ENCODE peak calls at places on chromosomes 6 and 20, in seven cellular contexts. S is MM.1S; X is thoracic aorta; Z is tibial artery; V is K562; F is CD8-positive, alpha-beta T cell; T is ovary. J is an unnamed sample. For H3K4me1, the result is how much of the 10 kb centered on the place peaks cover.

GRCh38 chr6:157999100-158000051 is 17.7 kb downstream of the SYNJ2 start:
- DNase-seq in S (no peak), V (no peak), X (no peak), T (peak), Z (no peak), F (no peak), J (no peak)

GRCh38 chr20:23782366-23782983 is 31.7 kb upstream of the CST1 start:
- DNase-seq in S (peak), V (peak), T (no peak), F (no peak), X (no peak), Z (no peak), J (no peak)

GRCh38 chr6:14001329-14002012 is 76.7 kb downstream of the RNF182 start:
- DNase-seq in V (no peak), X (no peak), Z (no peak), T (no peak), S (no peak), F (no peak), J (no peak)

GRCh38 chr6:15499125-15499524 is 163.7 kb downstream of the DTNBP1 start:
- DNase-seq in S (no peak), V (no peak), Z (no peak), T (no peak), F (no peak), X (no peak), J (peak)

GRCh38 chr20:7792131-7792869 is 148.0 kb downstream of the HAO1 start:
- DNase-seq in X (no peak), V (no peak), F (no peak), T (no peak), S (no peak), Z (no peak), J (no peak)

GRCh38 chr6:54786154-54786553 is 60.4 kb upstream of the FAM83B start:
- DNase-seq in T (no peak), X (no peak), F (no peak), Z (no peak), V (no peak), S (peak), J (no peak)

GRCh38 chr6:56551409-56552120 is 91.1 kb downstream of the DST start:
- DNase-seq in Z (no peak), V (no peak), T (no peak), S (no peak), F (no peak), X (no peak), J (no peak)

GRCh38 chr20:25739615-25740320 is 43.1 kb upstream of the ZNF337 start:
- DNase-seq in S (no peak), X (no peak), F (no peak), T (no peak), V (no peak), Z (no peak), J (no peak)

GRCh38 chr20:31607640-31608255 is 2.7 kb downstream of the ID1 start:
- DNase-seq in V (peak), T (no peak), F (no peak), S (no peak), Z (no peak), X (no peak), J (no peak)

GRCh38 chr6:109269953-109270517 is 112.2 kb downstream of the CD164 start:
- DNase-seq in X (no peak), F (no peak), S (no peak), V (no peak), Z (no peak), T (no peak), J (no peak)

GRCh38 chr20:52724586-52724985 is 247.6 kb upstream of the TSHZ2 start:
- DNase-seq in V (no peak), X (no peak), S (no peak), F (no peak), Z (no peak), T (no peak), J (no peak)

GRCh38 chr20:771741-772464 is 3.6 kb upstream of the SLC52A3 start:
- DNase-seq in T (no peak), S (no peak), X (no peak), V (no peak), Z (no peak), F (no peak), J (no peak)

GRCh38 chr20:21509597-21510331 is 4.1 kb downstream of the NKX2-2 start:
- DNase-seq in S (no peak), X (no peak), V (no peak), F (no peak), Z (no peak), T (no peak), J (no peak)

GRCh38 chr6:53192590-53193232 is 44.1 kb upstream of the GCM1 start:
- DNase-seq in T (no peak), V (no peak), S (no peak), F (no peak), X (no peak), Z (no peak), J (no peak)

GRCh38 chr20:57136734-57137133 is 129.7 kb downstream of the BMP7 start:
- DNase-seq in T (no peak), X (no peak), S (no peak), V (no peak), Z (no peak), F (no peak), J (no peak)

GRCh38 chr20:63538204-63539091 is 1.3 kb upstream of the PTK6 start:
- DNase-seq in V (no peak), T (no peak), S (no peak), F (no peak), Z (no peak), X (no peak), J (no peak)

GRCh38 chr6:115643762-115644161 is 416.9 kb downstream of the FRK start:
- DNase-seq in S (no peak), F (no peak), X (no peak), Z (no peak), V (no peak), T (no peak), J (no peak)

GRCh38 chr6:146352163-146352562 is 191.5 kb upstream of the RAB32 start:
- DNase-seq in T (no peak), Z (no peak), V (no peak), F (no peak), X (no peak), S (no peak), J (no peak)

GRCh38 chr6:146347690-146348089 is 195.9 kb upstream of the RAB32 start:
- DNase-seq in S (no peak), Z (no peak), T (no peak), X (no peak), V (no peak), F (no peak), J (no peak)

GRCh38 chr6:146351018-146351417 is 192.6 kb upstream of the RAB32 start:
- DNase-seq in S (no peak), X (no peak), Z (no peak), F (no peak), T (no peak), V (no peak), J (no peak)

GRCh38 chr6:146345582-146345981 is 198.1 kb upstream of the RAB32 start:
- DNase-seq in X (no peak), Z (no peak), V (no peak), S (no peak), T (no peak), F (no peak), J (no peak)

GRCh38 chr6:146347090-146347489 is 196.5 kb upstream of the RAB32 start:
- DNase-seq in Z (no peak), V (no peak), S (no peak), X (no peak), T (no peak), F (no peak), J (no peak)
- H3K4me1 ChIP-seq in Z (under half), V (under half), S (under half), X (under half), T (under half), F (under half), J (under half)

DNA sequence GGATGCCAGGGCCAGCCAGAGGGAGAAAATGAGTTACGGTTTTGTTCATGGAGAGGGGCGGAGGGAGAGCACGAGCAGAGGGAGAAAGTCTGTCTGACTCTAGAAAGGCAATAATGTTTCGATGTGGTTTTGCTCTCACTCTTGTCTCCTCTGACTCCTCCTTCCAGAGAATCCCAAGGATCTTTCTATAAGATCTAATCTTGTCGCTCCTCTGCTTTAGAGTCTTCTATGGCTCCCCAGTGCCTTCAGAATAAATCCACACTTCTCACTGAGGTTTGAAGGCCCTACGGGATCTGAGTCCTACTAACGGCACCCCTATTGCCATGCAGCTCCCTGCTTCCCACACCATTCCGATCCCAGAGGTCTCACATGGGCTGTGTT is 66.8 kb downstream of the KCNB1 start:
- DNase-seq in Z (no peak), V (no peak), T (no peak), X (no peak), S (no peak), F (no peak), J (no peak)
- H3K4me1 ChIP-seq in Z (under half), V (under half), T (under half), X (under half), S (under half), F (under half), J (under half)

GRCh38 chr6:107218142-107218541 is 102.8 kb upstream of the BEND3 start:
- DNase-seq in F (no peak), S (no peak), Z (no peak), V (no peak), X (no peak), T (no peak), J (no peak)

GRCh38 chr6:107215334-107215733 is 100.0 kb upstream of the BEND3 start:
- DNase-seq in T (no peak), F (no peak), V (no peak), S (no peak), Z (no peak), X (no peak), J (no peak)

GRCh38 chr6:107216197-107216933 is 101.0 kb upstream of the BEND3 start:
- DNase-seq in S (no peak), X (no peak), T (no peak), V (no peak), F (no peak), Z (no peak), J (no peak)

GRCh38 chr6:107214655-107215054 is 99.3 kb upstream of the BEND3 start:
- DNase-seq in T (no peak), Z (no peak), V (no peak), F (no peak), S (no peak), X (no peak), J (no peak)

GRCh38 chr6:107217248-107217647 is 101.9 kb upstream of the BEND3 start:
- DNase-seq in Z (no peak), S (no peak), F (no peak), X (no peak), V (no peak), T (no peak), J (no peak)
- H3K4me1 ChIP-seq in Z (under half), S (under half), F (under half), X (under half), V (under half), T (under half), J (under half)

DNA sequence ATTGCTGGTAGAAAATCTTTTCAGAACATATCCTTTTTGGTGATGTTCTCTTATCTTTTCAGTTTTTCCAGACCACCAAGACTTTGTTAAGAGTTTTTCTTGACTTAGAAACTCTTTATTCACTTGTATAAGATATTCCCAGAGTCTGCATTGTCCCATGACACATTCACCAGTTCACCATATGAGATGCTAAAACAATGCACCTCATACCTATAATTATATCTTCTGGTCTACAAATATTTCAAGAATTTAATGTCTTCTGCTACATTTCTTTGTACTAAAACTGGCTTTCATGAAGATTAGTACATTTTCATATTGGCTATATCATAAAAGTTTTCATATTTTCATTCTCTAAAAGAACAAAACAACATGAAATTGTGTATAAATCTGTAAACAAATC is 111.3 kb downstream of the ADGRG6 start:
- DNase-seq in V (no peak), Z (no peak), X (no peak), S (no peak), F (no peak), T (no peak), J (no peak)
- H3K4me1 ChIP-seq in V (under half), Z (under half), X (under half), S (under half), F (under half), T (under half), J (under half)

GRCh38 chr6:106124015-106124414 is 37.9 kb downstream of the PRDM1 start:
- DNase-seq in T (no peak), V (no peak), Z (no peak), F (no peak), S (peak), X (no peak), J (no peak)
- H3K4me1 ChIP-seq in T (under half), V (under half), Z (under half), F (under half), S (under half), X (under half), J (under half)

GRCh38 chr6:42045538-42046460 is 4.5 kb upstream of the TAF8 start:
- DNase-seq in V (peak), Z (peak), F (peak), X (peak), S (peak), T (peak), J (peak)
- H3K4me1 ChIP-seq in V (half or more), Z (half or more), F (half or more), X (half or more), S (under half), T (under half), J (half or more)

GRCh38 chr6:69105288-69105687 is 470.2 kb downstream of the ADGRB3 start:
- DNase-seq in F (no peak), S (no peak), Z (no peak), V (no peak), X (no peak), T (no peak), J (no peak)
- H3K4me1 ChIP-seq in F (under half), S (under half), Z (under half), V (under half), X (under half), T (under half), J (under half)